ENCODE peak calls at places on chromosome 14, in ten cellular contexts. H is thyroid gland; W is left ventricle myocardium inferior; U is aorta; A is effector memory CD4-positive, alpha-beta T cell; K is sigmoid colon; L is PC-3; Q is cardiac muscle cell; O is endodermal cell; F is CD4-positive, CD25-positive, alpha-beta regulatory T cell. B is an unnamed sample. For H3K27me3, the result is how much of the 10 kb centered on the place peaks cover.

GRCh38 chr14:47044841-47045240 is 393.3 kb upstream of the RPL10L start:
- DNase-seq in U (no peak), O (peak), A (no peak), W (no peak), F (no peak), L (peak), Q (peak), K (no peak), H (no peak), B (peak)

GRCh38 chr14:95906591-95906990 is 30.0 kb downstream of the TUNAR start:
- DNase-seq in F (no peak), W (no peak), H (no peak), U (no peak), Q (no peak), A (no peak), L (no peak), O (no peak), K (no peak), B (no peak)

GRCh38 chr14:89288114-89288513 is 128.9 kb downstream of the FOXN3 start:
- DNase-seq in K (no peak), A (no peak), H (no peak), F (no peak), U (no peak), Q (no peak), O (no peak), W (no peak), L (no peak), B (no peak)

GRCh38 chr14:100587248-100587762 is at the start of gene BEGAIN:
- DNase-seq in K (no peak), U (no peak), Q (peak), O (peak), H (no peak), F (no peak), W (peak), L (no peak), A (no peak), B (no peak)

GRCh38 chr14:28143340-28143739 is 623.2 kb upstream of the FOXG1 start:
- DNase-seq in L (no peak), A (no peak), H (no peak), O (no peak), K (no peak), F (no peak), U (no peak), Q (no peak), W (no peak), B (no peak)

GRCh38 chr14:98953544-98954346 is 318.3 kb downstream of the BCL11B start:
- DNase-seq in K (peak), H (peak), W (no peak), Q (no peak), O (peak), F (no peak), U (peak), A (no peak), L (no peak), B (no peak)

GRCh38 chr14:76101384-76101783 is 50.3 kb upstream of the GPATCH2L start:
- DNase-seq in Q (no peak), U (no peak), W (no peak), F (no peak), A (no peak), L (no peak), H (no peak), O (no peak), K (peak), B (no peak)

GRCh38 chr14:70171719-70172118 is 17.0 kb downstream of the SLC8A3 start:
- DNase-seq in L (no peak), U (no peak), F (no peak), O (no peak), W (no peak), A (no peak), H (no peak), K (no peak), Q (no peak), B (no peak)

GRCh38 chr14:95515080-95515489 is 1.4 kb downstream of the SYNE3 start:
- DNase-seq in Q (no peak), U (peak), F (no peak), A (no peak), H (peak), K (peak), O (peak), W (peak), L (no peak), B (peak)

GRCh38 chr14:69543341-69544249 is 31.1 kb downstream of the CCDC177 start:
- DNase-seq in F (no peak), L (peak), O (peak), A (no peak), H (peak), U (peak), K (no peak), W (no peak), Q (no peak), B (peak)

GRCh38 chr14:103284574-103285467 is 49.2 kb upstream of the EIF5 start:
- DNase-seq in K (no peak), L (peak), W (no peak), A (no peak), Q (no peak), H (no peak), U (no peak), F (no peak), O (peak), B (no peak)

GRCh38 chr14:62031504-62031903 is 269.3 kb downstream of the SNAPC1 start:
- DNase-seq in A (no peak), L (peak), K (no peak), F (no peak), U (no peak), O (no peak), H (no peak), W (no peak), Q (no peak), B (no peak)

GRCh38 chr14:59020382-59020781 is 168.1 kb upstream of the DAAM1 start:
- DNase-seq in H (peak), K (no peak), U (no peak), O (no peak), A (no peak), F (no peak), Q (peak), W (no peak), L (peak), B (no peak)

GRCh38 chr14:86933460-86933859 is 1059.5 kb downstream of the GALC start:
- DNase-seq in H (no peak), W (no peak), A (no peak), O (no peak), L (peak), U (no peak), F (no peak), Q (no peak), K (no peak), B (no peak)

GRCh38 chr14:65258391-65258790 is 154.1 kb upstream of the FUT8 start:
- DNase-seq in W (no peak), F (no peak), H (no peak), K (no peak), L (peak), A (no peak), Q (no peak), O (no peak), U (no peak), B (no peak)

GRCh38 chr14:77044776-77045569 is 16.5 kb upstream of the IRF2BPL start:
- DNase-seq in O (peak), W (peak), H (no peak), Q (no peak), A (no peak), L (peak), F (no peak), K (peak), U (no peak), B (no peak)

GRCh38 chr14:74526854-74527585 is 33.5 kb downstream of the ISCA2 start:
- DNase-seq in U (no peak), A (no peak), W (no peak), Q (no peak), F (no peak), O (peak), H (peak), L (peak), K (no peak), B (no peak)

GRCh38 chr14:99236386-99237133 is 35.4 kb downstream of the BCL11B start:
- DNase-seq in W (no peak), U (no peak), K (no peak), L (no peak), A (no peak), F (no peak), H (no peak), Q (no peak), O (peak), B (no peak)

GRCh38 chr14:87391066-87391465 is 601.9 kb downstream of the GALC start:
- DNase-seq in O (no peak), K (no peak), L (no peak), U (no peak), Q (no peak), W (no peak), A (no peak), H (no peak), F (no peak), B (no peak)

GRCh38 chr14:80446356-80446755 is 235.1 kb upstream of the DIO2 start:
- DNase-seq in L (no peak), F (no peak), O (no peak), W (no peak), K (no peak), H (no peak), Q (no peak), U (no peak), A (no peak), B (no peak)

GRCh38 chr14:76985021-76985420 is 43.5 kb downstream of the IRF2BPL start:
- DNase-seq in Q (peak), H (no peak), U (no peak), O (no peak), L (no peak), K (no peak), W (no peak), A (no peak), F (no peak), B (no peak)

GRCh38 chr14:77276959-77277358 is 6.0 kb upstream of the NGB start:
- DNase-seq in Q (no peak), U (no peak), L (no peak), O (no peak), F (no peak), K (no peak), A (no peak), H (no peak), W (no peak), B (no peak)

GRCh38 chr14:98578204-98578603 is 693.8 kb downstream of the BCL11B start:
- DNase-seq in U (no peak), W (no peak), K (no peak), H (no peak), O (no peak), A (no peak), Q (no peak), F (no peak), L (peak), B (no peak)

DNA sequence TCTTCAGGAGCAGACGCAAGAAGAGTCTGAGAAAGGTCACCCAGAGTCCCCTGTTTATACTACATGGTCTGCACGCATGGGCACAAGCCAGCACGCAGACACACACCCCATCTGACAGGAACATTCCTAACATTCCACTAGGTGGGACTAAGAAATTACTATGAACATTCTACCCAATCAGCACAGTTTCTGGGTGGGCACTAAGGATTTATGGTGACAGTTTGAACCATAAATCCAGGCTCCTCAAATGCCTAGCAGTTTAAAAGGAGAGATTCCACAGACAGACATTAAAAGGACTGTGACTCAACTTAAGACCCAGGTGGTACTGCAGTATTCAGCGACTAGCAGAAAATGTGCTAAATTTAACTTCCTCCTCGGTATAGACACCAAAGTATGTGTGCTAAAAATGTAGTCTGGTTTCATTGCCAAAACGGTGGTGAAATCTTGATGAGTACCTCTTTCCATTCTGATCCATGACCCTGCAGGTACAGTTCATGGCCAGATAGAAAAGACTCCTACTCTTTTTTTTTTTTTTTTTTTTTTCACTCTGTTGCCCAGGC is 16.2 kb downstream of the ABHD4 start:
- DNase-seq in L (peak), Q (peak), W (no peak), O (peak), H (peak), A (no peak), U (peak), F (no peak), K (no peak), B (no peak)
- H3K4me3 ChIP-seq in L (no peak), Q (no peak), W (no peak), O (no peak), H (no peak), A (no peak), U (no peak), F (no peak), K (no peak), B (no peak)

GRCh38 chr14:72893636-72894322 is at the start of gene DPF3:
- DNase-seq in Q (peak), K (peak), H (peak), F (peak), O (peak), U (peak), A (peak), W (peak), L (peak), B (peak)

GRCh38 chr14:72894323-72894622 is 372 bp upstream of the DPF3 start:
- DNase-seq in Q (no peak), K (no peak), L (no peak), F (no peak), O (no peak), H (peak), W (no peak), U (no peak), A (no peak), B (no peak)

GRCh38 chr14:72892103-72892878 is 1.6 kb downstream of the DPF3 start:
- DNase-seq in L (peak), A (no peak), U (no peak), W (no peak), H (peak), F (peak), K (no peak), Q (peak), O (peak), B (no peak)

GRCh38 chr14:72892879-72893635 is 844 bp downstream of the DPF3 start:
- DNase-seq in O (peak), F (peak), K (no peak), H (peak), L (peak), A (no peak), W (peak), Q (peak), U (peak), B (peak)

DNA sequence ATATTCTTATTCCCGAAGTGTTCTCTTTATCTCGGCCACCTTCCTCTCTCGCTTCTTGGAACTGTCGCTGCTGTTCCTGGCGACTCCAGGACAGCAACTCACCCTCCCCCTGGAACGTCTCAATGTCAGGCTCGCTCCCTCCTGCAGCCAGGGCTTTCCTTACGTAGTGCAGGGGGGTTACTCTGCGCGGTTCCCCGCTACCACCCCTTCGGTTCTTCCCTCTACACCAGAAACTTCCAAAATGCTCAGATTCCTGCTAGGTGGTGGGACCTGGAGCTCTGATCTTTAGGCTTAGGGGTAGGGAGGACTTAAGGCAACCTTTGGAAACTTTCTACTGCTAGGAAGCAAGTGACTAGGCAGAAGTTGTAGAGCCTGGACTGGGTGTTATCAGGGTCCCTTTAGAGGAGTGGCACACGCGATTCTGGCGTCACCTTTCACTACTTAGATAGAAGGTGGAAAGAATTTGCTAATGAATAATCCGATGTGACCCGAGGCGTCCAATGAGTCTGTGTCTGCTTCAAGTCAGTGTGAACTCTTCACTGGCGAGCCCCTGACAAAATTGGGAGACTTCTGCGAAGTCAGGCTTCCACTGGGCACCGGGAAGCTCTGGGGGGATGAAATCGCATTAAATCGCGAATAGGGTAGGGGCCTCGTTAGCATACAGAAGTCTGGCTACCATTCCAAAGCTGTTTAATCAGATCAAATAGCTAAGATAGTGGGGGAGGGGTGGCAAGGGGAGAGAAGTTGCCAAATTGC is 900 bp upstream of the DPF3 start:
- DNase-seq in H (no peak), W (peak), F (no peak), A (no peak), U (no peak), L (peak), K (no peak), Q (peak), O (peak), B (no peak)
- H3K27me3 ChIP-seq in H (under half), W (under half), F (under half), A (under half), U (under half), L (under half), K (under half), Q (under half), O (half or more), B (under half)

GRCh38 chr14:60250318-60251035 is 1.5 kb downstream of the PPM1A start:
- DNase-seq in H (peak), F (no peak), L (peak), U (no peak), K (no peak), O (no peak), W (no peak), Q (no peak), A (no peak), B (no peak)
- H3K27ac ChIP-seq in H (peak), F (peak), L (peak), U (no peak), K (peak), O (peak), W (peak), Q (peak), A (peak), B (peak)

GRCh38 chr14:60328588-60328987 is 79.6 kb downstream of the PPM1A start:
- DNase-seq in W (no peak), A (no peak), L (no peak), H (no peak), O (peak), U (no peak), K (no peak), Q (peak), F (no peak), B (no peak)

GRCh38 chr14:60332869-60333268 is 83.8 kb downstream of the PPM1A start:
- DNase-seq in H (no peak), U (no peak), L (no peak), W (no peak), F (no peak), A (no peak), Q (no peak), K (no peak), O (no peak), B (no peak)

GRCh38 chr14:60331201-60332045 is 82.4 kb downstream of the PPM1A start:
- DNase-seq in A (peak), K (no peak), O (peak), U (peak), Q (peak), H (peak), F (peak), W (peak), L (peak), B (peak)

GRCh38 chr14:60327447-60328331 is 78.7 kb downstream of the PPM1A start:
- DNase-seq in U (no peak), Q (peak), A (no peak), L (peak), H (peak), W (peak), O (peak), F (no peak), K (no peak), B (peak)

DNA sequence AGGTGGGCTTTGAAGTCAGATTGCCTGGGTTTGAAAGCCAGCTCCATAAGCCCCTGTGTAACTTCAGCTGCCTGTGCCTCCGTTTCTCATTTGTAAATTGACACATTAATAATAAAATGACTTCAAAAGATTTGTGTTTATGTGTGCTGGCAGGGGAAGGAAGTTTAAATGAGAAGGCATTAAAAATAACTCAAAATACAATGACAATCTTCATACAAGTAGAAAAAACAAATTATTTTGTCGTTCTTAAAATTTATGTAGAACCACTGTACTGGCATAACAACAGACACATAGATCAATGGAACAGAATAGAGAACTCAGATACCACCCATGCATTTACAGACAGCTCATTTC is 83.0 kb downstream of the PPM1A start:
- DNase-seq in L (no peak), F (no peak), K (no peak), A (no peak), O (no peak), U (no peak), Q (no peak), W (no peak), H (no peak), B (no peak)
- H3K4me3 ChIP-seq in L (no peak), F (peak), K (no peak), A (peak), O (no peak), U (no peak), Q (no peak), W (peak), H (no peak), B (peak)

GRCh38 chr14:33273978-33274377 is 335.3 kb downstream of the NPAS3 start:
- DNase-seq in F (no peak), Q (no peak), A (no peak), W (no peak), L (no peak), K (no peak), O (no peak), H (no peak), U (no peak), B (no peak)
- H3K27me3 ChIP-seq in F (under half), Q (under half), A (under half), W (under half), L (under half), K (under half), O (under half), H (under half), U (under half), B (under half)

GRCh38 chr14:56057071-56057865 is 60.9 kb upstream of the PELI2 start:
- DNase-seq in U (no peak), F (no peak), H (no peak), O (no peak), K (no peak), W (no peak), Q (no peak), L (no peak), A (no peak), B (no peak)
- H3K27ac ChIP-seq in U (no peak), F (no peak), H (no peak), O (peak), K (no peak), W (no peak), Q (no peak), L (no peak), A (no peak), B (no peak)

DNA sequence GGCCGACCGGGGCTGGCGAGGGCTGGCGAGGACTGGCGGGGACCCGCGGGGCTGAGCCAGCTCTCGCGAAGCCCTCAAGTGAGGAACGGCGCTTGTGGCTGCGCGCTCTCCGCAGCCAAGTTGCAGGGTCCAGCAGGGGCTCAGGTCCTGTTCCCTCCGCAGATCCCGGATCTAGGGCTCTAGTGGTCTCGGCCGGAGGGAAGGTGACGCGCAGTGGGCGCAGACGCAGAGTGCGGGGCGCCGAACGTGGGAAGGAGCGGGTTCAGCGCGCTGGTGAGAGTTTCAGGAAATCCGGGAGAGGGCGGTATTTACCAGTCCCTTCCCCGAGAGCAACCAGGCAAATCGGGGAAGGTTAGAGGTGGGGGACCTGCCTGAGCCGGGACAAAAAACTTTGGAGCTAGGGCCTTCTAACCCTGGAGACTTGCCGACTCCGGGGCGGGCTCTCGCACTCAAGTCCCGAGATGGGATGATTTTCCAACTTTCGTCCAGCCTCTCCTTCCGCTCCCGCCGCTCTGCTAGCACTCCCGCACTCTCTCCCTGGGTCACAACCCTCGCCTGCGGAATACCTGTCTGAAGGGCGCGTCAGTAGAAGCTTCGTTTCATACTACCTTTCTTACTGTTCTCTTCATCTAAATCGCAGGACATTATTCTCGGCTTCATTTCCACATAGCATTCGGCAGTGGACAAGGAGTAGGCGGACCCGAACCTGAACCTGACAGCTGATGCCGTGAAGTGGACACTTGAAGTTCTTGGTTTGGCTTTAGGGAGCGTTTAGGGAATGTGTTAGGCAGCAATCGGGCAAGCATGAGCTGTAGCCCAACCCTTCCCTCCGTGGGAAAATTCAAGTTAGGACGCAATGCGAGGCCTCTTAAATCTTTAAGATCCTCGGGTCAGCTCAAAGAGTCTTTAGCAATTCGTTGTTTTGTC is 13.6 kb upstream of the PAX9 start:
- DNase-seq in F (no peak), L (peak), O (peak), A (no peak), Q (peak), H (peak), U (no peak), W (no peak), K (no peak), B (no peak)
- H3K4me3 ChIP-seq in F (no peak), L (peak), O (peak), A (no peak), Q (peak), H (peak), U (peak), W (peak), K (peak), B (no peak)

GRCh38 chr14:26414933-26415332 is 182.9 kb downstream of the NOVA1 start:
- DNase-seq in K (no peak), W (no peak), Q (no peak), A (no peak), O (no peak), H (no peak), L (no peak), U (no peak), F (no peak), B (no peak)
- H3K27me3 ChIP-seq in K (under half), W (under half), Q (under half), A (under half), O (under half), H (under half), L (under half), U (under half), F (under half), B (under half)

B was measured in dorsolateral prefrontal cortex.